ENCODE peak calls at places on chromosome 15, in five cellular contexts. U is IMR-90, B is A549, C is H1, L is K562. A is an unnamed sample.

GRCh38 chr15:26013946-26014345 is 150.8 kb upstream of the ATP10A start:
- DNase-seq in U (no peak), B (no peak), C (no peak), L (no peak), A (no peak)

GRCh38 chr15:63044645-63045437 is 2.3 kb downstream of the TPM1 start:
- DNase-seq in U (peak), B (no peak), C (no peak), L (no peak), A (no peak)

GRCh38 chr15:75130597-75131268 is 70.9 kb upstream of the C15orf39 start:
- DNase-seq in U (no peak), B (no peak), C (no peak), L (no peak), A (no peak)

GRCh38 chr15:29424118-29424517 is 154.5 kb upstream of the NSMCE3 start:
- DNase-seq in U (no peak), B (no peak), C (no peak), L (peak), A (no peak)

GRCh38 chr15:86725628-86726027 is 646.0 kb downstream of the AGBL1 start:
- DNase-seq in U (no peak), B (no peak), C (no peak), L (no peak), A (no peak)

GRCh38 chr15:60574801-60575631 is 96.1 kb upstream of the ICE2 start:
- DNase-seq in U (peak), B (no peak), C (no peak), L (no peak), A (peak)

GRCh38 chr15:37058316-37058985 is 41.9 kb downstream of the MEIS2 start:
- DNase-seq in U (no peak), B (no peak), C (no peak), L (no peak), A (peak)

GRCh38 chr15:63381301-63382192 is at the start of gene CA12:
- DNase-seq in U (peak), B (peak), C (peak), L (no peak), A (peak)

GRCh38 chr15:101124731-101125558 is 126.9 kb downstream of the CHSY1 start:
- DNase-seq in U (peak), B (no peak), C (no peak), L (no peak), A (no peak)

GRCh38 chr15:86879250-86880229 is 799.9 kb downstream of the AGBL1 start:
- DNase-seq in U (no peak), B (no peak), C (no peak), L (no peak), A (no peak)

GRCh38 chr15:78618064-78618463 is 2.7 kb downstream of the CHRNA3 start:
- DNase-seq in U (no peak), B (no peak), C (no peak), L (no peak), A (no peak)

GRCh38 chr15:57769266-57769665 is 62.8 kb downstream of the POLR2M start:
- DNase-seq in U (peak), B (no peak), C (no peak), L (no peak), A (no peak)

GRCh38 chr15:52309154-52309548 is 13.5 kb upstream of the MYO5C start:
- DNase-seq in U (no peak), B (no peak), C (no peak), L (no peak), A (no peak)

GRCh38 chr15:78715930-78716329 is 74.9 kb upstream of the CHRNB4 start:
- DNase-seq in U (peak), B (no peak), C (no peak), L (no peak), A (no peak)

GRCh38 chr15:49423021-49423420 is at the start of gene FGF7:
- DNase-seq in U (peak), B (no peak), C (no peak), L (no peak), A (peak)

GRCh38 chr15:80526556-80527340 is 122.6 kb downstream of the ARNT2 start:
- DNase-seq in U (peak), B (no peak), C (no peak), L (no peak), A (no peak)

GRCh38 chr15:98501192-98501591 is 147.1 kb upstream of the IGF1R start:
- DNase-seq in U (no peak), B (no peak), C (no peak), L (no peak), A (no peak)

GRCh38 chr15:72118400-72118978 is at the start of gene SENP8:
- DNase-seq in U (no peak), B (peak), C (no peak), L (peak), A (no peak)

GRCh38 chr15:40338921-40339620 is 1.7 kb downstream of the CCDC9B start:
- DNase-seq in U (peak), B (peak), C (no peak), L (no peak), A (peak)

GRCh38 chr15:80565988-80566387 is 129.1 kb upstream of the ABHD17C start:
- DNase-seq in U (no peak), B (no peak), C (no peak), L (no peak), A (no peak)

GRCh38 chr15:70492240-70493177 is 270.8 kb downstream of the UACA start:
- DNase-seq in U (peak), B (peak), C (no peak), L (no peak), A (no peak)

GRCh38 chr15:60580650-60581415 is 101.9 kb upstream of the ICE2 start:
- DNase-seq in U (no peak), B (no peak), C (no peak), L (no peak), A (peak)

GRCh38 chr15:47801522-47801921 is 84.2 kb downstream of the SEMA6D start:
- DNase-seq in U (no peak), B (no peak), C (no peak), L (no peak), A (no peak)

GRCh38 chr15:41779662-41780157 is 5.4 kb downstream of the MAPKBP1 start:
- DNase-seq in U (no peak), B (no peak), C (no peak), L (no peak), A (no peak)

GRCh38 chr15:66946578-66947164 is 118.7 kb upstream of the SMAD3 start:
- DNase-seq in U (peak), B (peak), C (peak), L (peak), A (peak)

GRCh38 chr15:87564666-87565065 is 691.9 kb downstream of the NTRK3 start:
- DNase-seq in U (no peak), B (no peak), C (no peak), L (no peak), A (no peak)

GRCh38 chr15:70254186-70254974 is 156.7 kb upstream of the TLE3 start:
- DNase-seq in U (no peak), B (no peak), C (no peak), L (no peak), A (no peak)

GRCh38 chr15:54840999-54841398 is 355.7 kb downstream of the RSL24D1 start:
- DNase-seq in U (no peak), B (no peak), C (peak), L (no peak), A (no peak)

GRCh38 chr15:89664951-89665350 is 9.7 kb upstream of the KIF7 start:
- DNase-seq in U (no peak), B (no peak), C (no peak), L (no peak), A (no peak)

GRCh38 chr15:22226034-22226790 is 145.9 kb downstream of the OR4M2 start:
- DNase-seq in U (no peak), B (no peak), C (no peak), L (no peak), A (no peak)

GRCh38 chr15:25989327-25989726 is 126.2 kb upstream of the ATP10A start:
- DNase-seq in U (no peak), B (no peak), C (peak), L (peak), A (no peak)

GRCh38 chr15:40793216-40793989 is 13.5 kb upstream of the ZFYVE19 start:
- DNase-seq in U (peak), B (peak), C (no peak), L (no peak), A (peak)

GRCh38 chr15:31171731-31172130 is 70.2 kb upstream of the TRPM1 start:
- DNase-seq in U (no peak), B (no peak), C (no peak), L (no peak), A (no peak)

GRCh38 chr15:77650285-77650684 is 17.6 kb upstream of the LINGO1 start:
- DNase-seq in U (no peak), B (peak), C (peak), L (peak), A (peak)

GRCh38 chr15:49962044-49962602 is 156.9 kb downstream of the ATP8B4 start:
- DNase-seq in U (no peak), B (no peak), C (no peak), L (no peak), A (no peak)

GRCh38 chr15:48642795-48643194 is 2.7 kb downstream of the FBN1 start:
- DNase-seq in U (no peak), B (no peak), C (no peak), L (no peak), A (no peak)

GRCh38 chr15:39934415-39935044 is 615 bp downstream of the EIF2AK4 start:
- DNase-seq in U (no peak), B (no peak), C (no peak), L (no peak), A (peak)

GRCh38 chr15:78225783-78226541 is 8.4 kb downstream of the ACSBG1 start:
- DNase-seq in U (no peak), B (no peak), C (no peak), L (no peak), A (no peak)

GRCh38 chr15:67003586-67003985 is 61.8 kb upstream of the SMAD3 start:
- DNase-seq in U (peak), B (peak), C (peak), L (no peak), A (no peak)

GRCh38 chr15:48176097-48176496 is 2.0 kb downstream of the MYEF2 start:
- DNase-seq in U (peak), B (no peak), C (no peak), L (no peak), A (no peak)

DNA sequence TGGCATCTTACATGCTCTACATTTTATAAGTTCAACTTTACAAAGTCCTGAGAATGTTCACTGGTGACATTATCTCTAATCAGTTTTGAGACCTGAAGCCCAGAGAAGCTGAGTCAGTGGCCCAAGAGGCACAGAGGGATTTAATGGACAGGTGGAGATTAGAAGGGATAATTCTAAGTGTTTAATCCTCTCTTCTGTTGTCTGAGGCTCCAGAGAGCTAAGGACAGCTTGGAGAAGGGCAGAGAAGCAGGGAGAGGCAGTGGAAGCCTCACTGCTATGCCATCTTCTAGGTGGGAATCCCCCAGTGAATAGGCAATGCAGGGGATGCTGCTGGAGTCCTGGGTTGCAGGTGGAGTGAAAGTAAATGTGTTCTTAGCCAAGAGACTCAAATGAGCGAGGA is 369.4 kb upstream of the SLCO3A1 start:
- DNase-seq in U (no peak), B (no peak), C (no peak), L (no peak), A (no peak)
- TF ChIP-seq MAFK in U (no peak), B (no peak), C (no peak), L (no peak), A (no peak)

GRCh38 chr15:96326551-96327154 is 3.8 kb upstream of the NR2F2 start:
- DNase-seq in U (no peak), B (no peak), C (no peak), L (peak), A (no peak)
- TF ChIP-seq MAFK in U (no peak), B (no peak), C (no peak), L (no peak), A (no peak)

DNA sequence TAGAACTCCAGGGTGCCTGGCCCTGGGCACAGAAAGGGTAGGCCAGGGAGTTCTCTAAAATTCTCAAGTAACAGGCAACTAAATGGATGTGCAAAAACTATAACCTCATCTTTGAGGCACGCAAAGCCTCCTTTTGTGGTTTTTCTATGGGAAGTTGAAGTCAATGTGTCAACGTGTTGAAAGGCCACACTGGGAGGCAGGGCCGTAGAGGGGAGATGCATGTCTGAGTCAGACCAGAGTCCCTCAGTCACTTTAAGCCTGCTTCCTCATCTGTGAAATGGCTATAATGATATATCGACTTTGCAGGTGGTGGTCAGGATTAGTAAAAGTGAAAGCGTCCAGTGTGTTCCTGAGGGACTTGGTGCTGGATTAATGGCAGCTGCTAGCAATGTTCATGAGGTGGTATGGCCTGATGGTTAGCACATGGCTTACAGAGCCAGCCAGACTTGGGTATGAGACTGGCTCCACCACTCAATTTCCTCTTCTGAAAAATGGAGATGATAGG is 17.0 kb downstream of the TGM5 start:
- DNase-seq in U (peak), B (no peak), C (no peak), L (no peak), A (no peak)
- TF ChIP-seq MAFK in U (no peak), B (no peak), C (no peak), L (no peak), A (no peak)

GRCh38 chr15:96345560-96346389 is 15.3 kb downstream of the NR2F2 start:
- DNase-seq in U (peak), B (peak), C (peak), L (no peak), A (peak)
- TF ChIP-seq MAFK in U (no peak), B (no peak), C (no peak), L (no peak), A (no peak)

A was measured in HepG2.